ENCODE peak calls at places on chromosomes 6 and 20, in four cellular contexts. X is HCT116, O is HepG2, F is H1. Z is an unnamed sample.

GRCh38 chr20:23042270-23042669 is 7.2 kb downstream of the SSTR4 start:
- DNase-seq in F (no peak), X (no peak), O (no peak), Z (no peak)

GRCh38 chr20:44219287-44219686 is 8.7 kb upstream of the OSER1 start:
- DNase-seq in X (no peak), F (no peak), O (no peak), Z (no peak)

GRCh38 chr6:4509506-4509905 is 266.7 kb upstream of the CDYL start:
- DNase-seq in O (no peak), F (no peak), X (no peak), Z (no peak)

GRCh38 chr6:84027340-84028183 is 6.0 kb upstream of the MRAP2 start:
- DNase-seq in O (no peak), F (no peak), X (no peak), Z (no peak)

GRCh38 chr20:62040381-62040922 is 25.2 kb downstream of the TAF4 start:
- DNase-seq in X (no peak), O (no peak), F (no peak), Z (no peak)

GRCh38 chr20:45303586-45304463 is 2.8 kb upstream of the RBPJL start:
- DNase-seq in F (no peak), O (no peak), X (no peak), Z (no peak)

GRCh38 chr6:11012976-11013375 is 31.1 kb downstream of the ELOVL2 start:
- DNase-seq in X (no peak), F (no peak), O (no peak), Z (no peak)

GRCh38 chr6:14549871-14550270 is 432.3 kb downstream of the CD83 start:
- DNase-seq in F (no peak), O (no peak), X (no peak), Z (no peak)

GRCh38 chr20:45387274-45387673 is 9.1 kb upstream of the TP53TG5 start:
- DNase-seq in O (no peak), F (no peak), X (no peak), Z (no peak)

GRCh38 chr6:143112084-143112768 is 51.5 kb downstream of the AIG1 start:
- DNase-seq in X (no peak), O (no peak), F (no peak), Z (no peak)

GRCh38 chr6:143111443-143111842 is 50.8 kb downstream of the AIG1 start:
- DNase-seq in O (no peak), F (no peak), X (no peak), Z (no peak)

GRCh38 chr6:143112837-143113236 is 52.1 kb downstream of the AIG1 start:
- DNase-seq in O (no peak), X (no peak), F (no peak), Z (no peak)

GRCh38 chr6:143110996-143111395 is 50.3 kb downstream of the AIG1 start:
- DNase-seq in X (no peak), O (no peak), F (no peak), Z (no peak)

GRCh38 chr6:143110572-143110971 is 49.9 kb downstream of the AIG1 start:
- DNase-seq in X (no peak), F (no peak), O (no peak), Z (no peak)
- TF ChIP-seq FOSL1 in X (no peak), F (no peak), O (no peak), Z (no peak)

GRCh38 chr6:157445277-157445676 is 64.3 kb downstream of the ZDHHC14 start:
- DNase-seq in O (no peak), X (no peak), F (no peak), Z (no peak)
- TF ChIP-seq FOSL1 in O (no peak), X (no peak), F (no peak), Z (no peak)

GRCh38 chr20:54154439-54154838 is 19.3 kb downstream of the CYP24A1 start:
- DNase-seq in O (no peak), X (no peak), F (no peak), Z (no peak)
- TF ChIP-seq FOSL1 in O (no peak), X (no peak), F (no peak), Z (no peak)

GRCh38 chr6:158219229-158219628 is 51.1 kb downstream of the GTF2H5 start:
- DNase-seq in O (no peak), F (no peak), X (no peak), Z (no peak)

GRCh38 chr6:158223926-158224325 is 55.8 kb downstream of the GTF2H5 start:
- DNase-seq in O (no peak), X (no peak), F (no peak), Z (no peak)

GRCh38 chr6:158218467-158218866 is 50.3 kb downstream of the GTF2H5 start:
- DNase-seq in F (no peak), O (no peak), X (no peak), Z (no peak)

GRCh38 chr6:158222066-158222465 is 53.9 kb downstream of the GTF2H5 start:
- DNase-seq in O (no peak), X (no peak), F (no peak), Z (no peak)

DNA sequence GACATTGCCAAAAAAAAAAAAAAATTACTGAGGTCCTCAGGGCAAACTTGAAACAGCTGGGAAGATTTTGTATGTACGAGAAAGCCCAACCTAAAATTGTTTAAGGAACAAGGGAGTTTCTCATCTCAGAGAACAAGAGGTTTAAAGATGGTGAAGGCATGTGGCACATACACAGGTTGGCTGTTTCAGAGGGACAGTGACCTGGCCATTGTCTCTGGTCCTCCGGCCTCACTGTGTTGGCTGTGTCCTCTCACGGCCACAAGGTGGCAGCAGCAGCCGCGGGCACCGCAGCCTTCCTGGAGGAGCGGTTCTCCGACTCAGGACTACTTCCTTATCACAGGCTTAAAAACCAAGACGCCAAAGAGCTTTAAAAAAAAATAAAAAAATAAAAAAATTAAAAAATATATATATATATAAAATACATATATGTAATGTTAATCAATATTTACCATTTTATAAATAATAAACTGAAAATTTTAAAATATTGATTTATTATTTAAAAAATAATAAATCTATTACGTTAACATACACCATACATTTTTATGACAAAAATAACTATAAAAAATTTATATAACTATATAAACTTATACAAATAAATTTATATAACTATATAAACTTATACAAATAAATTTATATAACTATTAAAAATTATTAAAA is 52.8 kb downstream of the GTF2H5 start:
- DNase-seq in O (peak; percentile 78), F (peak; percentile 58), X (peak; percentile 73), Z (peak; percentile 94)
- TF ChIP-seq FOSL1 in O (no peak), F (no peak), X (no peak), Z (no peak)

GRCh38 chr6:169895000-169895759 is 143.8 kb downstream of the ERMARD start:
- DNase-seq in O (no peak), X (no peak), F (no peak), Z (no peak)
- TF ChIP-seq FOSL1 in O (no peak), X (no peak), F (no peak), Z (no peak)

GRCh38 chr6:79666633-79667032 is 35.5 kb downstream of the SH3BGRL2 start:
- DNase-seq in X (no peak), O (no peak), F (no peak), Z (no peak)

GRCh38 chr6:79670789-79671188 is 39.7 kb downstream of the SH3BGRL2 start:
- DNase-seq in F (no peak), X (no peak), O (no peak), Z (no peak)

GRCh38 chr6:79669766-79670165 is 38.6 kb downstream of the SH3BGRL2 start:
- DNase-seq in F (no peak), O (no peak), X (no peak), Z (no peak)

GRCh38 chr6:79668381-79668780 is 37.3 kb downstream of the SH3BGRL2 start:
- DNase-seq in X (no peak), O (no peak), F (no peak), Z (no peak)

DNA sequence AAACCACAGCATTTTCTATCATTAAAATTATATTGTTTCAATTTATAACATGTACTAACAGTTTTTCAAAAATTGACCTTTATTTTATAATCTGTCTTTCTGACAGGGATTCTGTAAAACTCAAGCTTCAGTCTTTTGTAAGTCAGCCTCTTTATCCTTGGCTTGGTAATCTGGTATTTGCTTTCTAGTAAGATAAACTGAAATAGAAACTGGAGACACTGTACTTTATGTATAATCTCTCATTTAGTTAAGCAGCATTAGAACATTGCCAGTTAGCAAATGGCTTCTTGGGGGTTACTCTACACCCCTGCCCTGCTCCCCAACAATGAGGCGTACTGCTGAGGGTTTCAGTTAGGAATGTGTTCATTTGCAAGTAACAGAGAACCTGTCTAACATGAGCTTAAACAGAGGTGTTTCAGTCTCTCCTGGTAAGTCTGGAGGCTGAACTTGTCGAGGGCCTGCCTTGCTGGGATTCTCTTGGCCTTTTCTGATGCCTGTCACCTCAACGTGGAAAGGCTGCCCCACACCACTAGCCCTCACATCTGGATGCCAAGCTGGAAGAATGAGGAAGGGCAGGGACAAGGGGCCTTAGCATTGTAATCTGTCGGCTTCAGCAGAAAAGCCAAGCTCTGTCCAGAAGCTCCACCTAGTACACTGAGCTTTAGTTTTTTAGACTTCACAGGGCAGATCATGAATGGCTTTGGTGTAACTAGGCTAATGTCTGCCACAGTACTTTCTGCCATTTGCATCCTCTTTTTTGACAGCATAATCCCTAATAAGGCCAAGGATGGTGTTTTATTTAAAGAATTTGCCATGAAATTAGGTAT is 34.8 kb downstream of the SH3BGRL2 start:
- DNase-seq in F (no peak), X (no peak), O (no peak), Z (no peak)
- TF ChIP-seq FOSL1 in F (no peak), X (no peak), O (no peak), Z (no peak)

GRCh38 chr6:139029470-139030210 is 1.1 kb downstream of the ABRACL start:
- DNase-seq in F (no peak), X (no peak), O (no peak), Z (peak; percentile 45)
- TF ChIP-seq FOSL1 in F (no peak), X (no peak), O (no peak), Z (no peak)